ENCODE peak calls at places on chromosomes 13 and 19, in five cellular contexts. B is PC-3, E is HCT116, G is GM23338, F is GM23248. W is an unnamed sample.

GRCh38 chr13:110347535-110348308 is 40.6 kb downstream of the COL4A2 start:
- DNase-seq in B (peak; percentile 93), F (peak; percentile 98), E (peak; percentile 41), G (no peak), W (no peak)

GRCh38 chr13:34346626-34347025 is 528.7 kb downstream of the RFC3 start:
- DNase-seq in G (no peak), E (no peak), F (peak; percentile 56), B (no peak), W (no peak)

GRCh38 chr13:80664930-80665329 is 324.0 kb upstream of the SPRY2 start:
- DNase-seq in E (no peak), B (no peak), G (no peak), F (no peak), W (peak; percentile 53)

GRCh38 chr13:41520016-41520698 is 62.8 kb downstream of the RGCC start:
- DNase-seq in F (peak; percentile 40), G (no peak), E (no peak), B (no peak), W (no peak)

GRCh38 chr13:79423801-79424642 is 18.0 kb upstream of the RBM26 start:
- DNase-seq in G (peak; percentile 75), B (peak; percentile 58), F (peak; percentile 78), E (peak; percentile 28), W (peak; percentile 53)

GRCh38 chr13:91123456-91124127 is 223.9 kb upstream of the MIR17HG start:
- DNase-seq in F (no peak), B (no peak), G (peak; percentile 67), E (no peak), W (no peak)

GRCh38 chr19:11577451-11578341 is at the start of gene ACP5:
- DNase-seq in F (no peak), G (no peak), B (no peak), E (no peak), W (no peak)

GRCh38 chr13:30720470-30720869 is 14.9 kb upstream of the ALOX5AP start:
- DNase-seq in B (no peak), F (peak; percentile 36), E (no peak), G (no peak), W (no peak)

GRCh38 chr13:36370108-36370429 is 23.9 kb upstream of the SPART start:
- DNase-seq in F (no peak), E (no peak), G (no peak), B (no peak), W (no peak)

GRCh38 chr19:294819-295686 is 3.9 kb upstream of the PLPP2 start:
- DNase-seq in G (peak; percentile 81), B (no peak), F (peak; percentile 70), E (no peak), W (no peak)

GRCh38 chr13:19967619-19968018 is 9.1 kb downstream of the ZMYM2 start:
- DNase-seq in G (no peak), B (no peak), E (no peak), F (no peak), W (peak; percentile 18)

GRCh38 chr13:35780613-35781012 is 304.1 kb upstream of the MAB21L1 start:
- DNase-seq in G (no peak), B (no peak), F (no peak), E (no peak), W (no peak)

GRCh38 chr13:103291693-103292572 is 225.7 kb upstream of the SLC10A2 start:
- DNase-seq in G (peak; percentile 45), B (no peak), F (no peak), E (no peak), W (no peak)

GRCh38 chr13:113129921-113130750 is 7.5 kb downstream of the F10 start:
- DNase-seq in G (no peak), F (no peak), B (no peak), E (no peak), W (peak; percentile 21)

GRCh38 chr13:27796544-27797227 is 4.4 kb downstream of the GSX1 start:
- DNase-seq in B (no peak), F (no peak), E (no peak), G (peak; percentile 65), W (no peak)
- TF ChIP-seq EZH2 in B (no peak), F (no peak), E (no peak), G (peak; percentile 63), W (no peak)

GRCh38 chr19:56622374-56622773 is 20.6 kb upstream of the SMIM17 start:
- DNase-seq in F (no peak), G (no peak), E (no peak), B (no peak), W (no peak)
- TF ChIP-seq EZH2 in F (no peak), G (no peak), E (no peak), B (no peak), W (no peak)

GRCh38 chr13:112055032-112055416 is 11.9 kb upstream of the SOX1 start:
- DNase-seq in G (no peak), F (no peak), B (no peak), E (no peak), W (no peak)
- TF ChIP-seq EZH2 in G (peak; percentile 82), F (no peak), B (no peak), E (no peak), W (no peak)

GRCh38 chr19:6110360-6110977 is at the start of gene RFX2:
- DNase-seq in G (peak; percentile 100), B (peak; percentile 100), F (peak; percentile 100), E (peak; percentile 97), W (peak; percentile 99)

GRCh38 chr19:6113616-6114188 is 3.4 kb upstream of the RFX2 start:
- DNase-seq in F (peak; percentile 71), E (no peak), G (no peak), B (no peak), W (no peak)

GRCh38 chr19:6109947-6110346 is 353 bp downstream of the RFX2 start:
- DNase-seq in F (peak; percentile 45), B (no peak), G (peak; percentile 9), E (no peak), W (no peak)

GRCh38 chr19:6105444-6105843 is 4.9 kb downstream of the RFX2 start:
- DNase-seq in G (no peak), E (no peak), B (no peak), F (no peak), W (no peak)

GRCh38 chr19:6108721-6109633 is 1.3 kb downstream of the RFX2 start:
- DNase-seq in B (peak; percentile 47), G (peak; percentile 64), E (no peak), F (peak; percentile 83), W (peak; percentile 72)
- TF ChIP-seq EZH2 in B (no peak), G (peak; percentile 26), E (no peak), F (no peak), W (no peak)

GRCh38 chr19:2253106-2254051 is 2.8 kb downstream of the JSRP1 start:
- DNase-seq in F (no peak), G (peak; percentile 87), B (no peak), E (no peak), W (no peak)
- TF ChIP-seq EZH2 in F (no peak), G (no peak), B (no peak), E (no peak), W (peak; percentile 70)

GRCh38 chr13:76993021-76993420 is 1.1 kb downstream of the CLN5 start:
- DNase-seq in E (no peak), F (peak; percentile 86), G (no peak), B (peak; percentile 9), W (no peak)

GRCh38 chr13:76992548-76993001 is 694 bp downstream of the CLN5 start:
- DNase-seq in F (peak; percentile 65), B (peak; percentile 14), E (no peak), G (peak; percentile 60), W (peak; percentile 46)

GRCh38 chr13:76991432-76991795 is 467 bp upstream of the CLN5 start:
- DNase-seq in B (peak; percentile 18), E (no peak), F (peak; percentile 14), G (no peak), W (no peak)

GRCh38 chr13:76993473-76993872 is 1.6 kb downstream of the CLN5 start:
- DNase-seq in B (no peak), G (no peak), E (no peak), F (no peak), W (no peak)

DNA sequence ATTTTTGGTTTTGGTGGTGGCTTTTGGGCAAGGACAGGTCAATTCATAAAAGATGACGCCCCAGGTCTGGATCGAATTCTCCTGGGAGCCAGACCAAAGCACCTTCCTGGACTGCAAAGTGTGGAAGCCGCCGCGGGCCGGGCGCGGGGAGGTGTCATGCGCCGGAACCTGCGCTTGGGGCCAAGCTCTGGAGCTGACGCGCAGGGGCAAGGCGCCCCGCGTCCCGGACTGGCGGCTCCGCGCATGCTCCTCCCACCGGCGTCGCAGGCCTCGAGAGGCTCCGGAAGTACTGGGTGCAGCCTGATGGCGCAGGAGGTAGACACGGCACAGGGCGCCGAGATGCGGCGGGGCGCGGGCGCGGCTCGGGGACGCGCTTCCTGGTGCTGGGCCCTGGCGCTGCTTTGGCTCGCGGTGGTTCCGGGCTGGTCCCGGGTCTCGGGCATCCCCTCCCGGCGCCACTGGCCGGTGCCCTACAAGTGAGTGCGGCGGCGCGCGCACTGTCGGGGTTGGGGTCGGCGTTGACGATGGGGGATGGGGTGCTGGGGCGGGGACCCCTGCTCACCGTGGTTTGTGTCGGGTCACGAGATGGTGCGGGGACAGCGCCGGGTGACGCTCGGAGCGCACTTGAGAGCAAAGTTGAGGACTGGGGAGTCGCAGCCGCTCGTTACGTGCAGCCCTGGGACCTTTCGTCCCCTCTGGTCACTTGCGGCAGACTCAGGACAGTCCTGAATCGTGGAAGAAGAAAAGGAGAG is at the start of gene CLN5:
- DNase-seq in G (peak; percentile 96), F (peak; percentile 98), E (peak; percentile 77), B (peak; percentile 89), W (peak; percentile 87)
- TF ChIP-seq EZH2 in G (no peak), F (no peak), E (no peak), B (no peak), W (no peak)

W was measured in endothelial cell of umbilical vein.